ENCODE peak calls at places on chromosomes 13 and 19, in five cellular contexts. B is fibroblast of lung; A is fibroblast of pulmonary artery; R is mucosa of descending colon; M is activated CD8-positive, alpha-beta T cell treated with anti-CD3 and anti-CD28 coated beads for 36 hours. U is an unnamed sample.

GRCh38 chr13:23794267-23795161 is 94.7 kb downstream of the MIPEP start:
- DNase-seq in B (peak), A (peak), R (no peak), M (no peak), U (no peak)

GRCh38 chr13:110317496-110318195 is 10.6 kb downstream of the COL4A2 start:
- DNase-seq in B (no peak), A (no peak), R (no peak), M (no peak), U (no peak)

GRCh38 chr19:4577020-4577782 is 17.7 kb upstream of the SEMA6B start:
- DNase-seq in B (no peak), A (peak), R (no peak), M (no peak), U (no peak)

GRCh38 chr13:43487459-43487858 is 299.3 kb downstream of the ENOX1 start:
- DNase-seq in B (no peak), A (no peak), R (no peak), M (no peak), U (no peak)

GRCh38 chr19:17871878-17872250 is at the start of gene SLC5A5:
- DNase-seq in B (no peak), A (no peak), R (no peak), M (peak), U (no peak)

GRCh38 chr19:2603320-2603719 is 99.2 kb downstream of the GNG7 start:
- DNase-seq in B (peak), A (peak), R (no peak), M (no peak), U (no peak)

GRCh38 chr13:20193142-20193923 is 595 bp upstream of the GJB2 start:
- DNase-seq in B (no peak), A (no peak), R (peak), M (no peak), U (no peak)

GRCh38 chr19:13633109-13633508 is 126.8 kb upstream of the CACNA1A start:
- DNase-seq in B (peak), A (no peak), R (peak), M (no peak), U (peak)

GRCh38 chr13:102970542-102970941 is 95.7 kb downstream of the SLC10A2 start:
- DNase-seq in B (no peak), A (no peak), R (no peak), M (no peak), U (peak)

GRCh38 chr13:101835920-101836319 is 383.4 kb downstream of the ITGBL1 start:
- DNase-seq in B (no peak), A (no peak), R (no peak), M (no peak), U (no peak)

GRCh38 chr13:80376554-80376953 is 35.6 kb upstream of the SPRY2 start:
- DNase-seq in B (no peak), A (no peak), R (no peak), M (no peak), U (no peak)

GRCh38 chr19:1483979-1484428 is 5.0 kb upstream of the C19orf25 start:
- DNase-seq in B (no peak), A (no peak), R (no peak), M (no peak), U (no peak)

GRCh38 chr19:16604615-16605014 is 23.4 kb downstream of the MED26 start:
- DNase-seq in B (no peak), A (no peak), R (no peak), M (no peak), U (no peak)

GRCh38 chr13:47708386-47708785 is 292.7 kb downstream of the SUCLA2 start:
- DNase-seq in B (peak), A (peak), R (no peak), M (no peak), U (no peak)

GRCh38 chr19:45597425-45598111 is 4.4 kb downstream of the GPR4 start:
- DNase-seq in B (no peak), A (no peak), R (no peak), M (no peak), U (no peak)

GRCh38 chr13:48876289-48876688 is 99.4 kb upstream of the FNDC3A start:
- DNase-seq in B (no peak), A (no peak), R (no peak), M (no peak), U (no peak)

GRCh38 chr13:36395280-36395679 is 37.0 kb upstream of the CCNA1 start:
- DNase-seq in B (peak), A (peak), R (no peak), M (no peak), U (no peak)

GRCh38 chr13:73496711-73497110 is 437.9 kb downstream of the KLF5 start:
- DNase-seq in B (no peak), A (no peak), R (no peak), M (no peak), U (no peak)

GRCh38 chr13:33611016-33611805 is 206.7 kb upstream of the RFC3 start:
- DNase-seq in B (peak), A (peak), R (peak), M (no peak), U (peak)

GRCh38 chr19:33740811-33741396 is 55.8 kb upstream of the KCTD15 start:
- DNase-seq in B (peak), A (peak), R (peak), M (peak), U (peak)

GRCh38 chr19:3670258-3670795 is 29.9 kb downstream of the PIP5K1C start:
- DNase-seq in B (peak), A (peak), R (peak), M (peak), U (no peak)

GRCh38 chr13:76632388-76633044 is 253.7 kb downstream of the KCTD12 start:
- DNase-seq in B (no peak), A (peak), R (no peak), M (peak), U (no peak)

GRCh38 chr19:15098505-15098904 is 8.7 kb upstream of the SYDE1 start:
- DNase-seq in B (no peak), A (no peak), R (no peak), M (no peak), U (no peak)

GRCh38 chr13:104593693-104594092 is 1527.5 kb upstream of the SLC10A2 start:
- DNase-seq in B (no peak), A (no peak), R (peak), M (no peak), U (peak)

GRCh38 chr19:38685666-38686529 is 38.4 kb downstream of the ACTN4 start:
- DNase-seq in B (peak), A (peak), R (no peak), M (peak), U (peak)

GRCh38 chr19:57802269-57802668 is 12.4 kb downstream of the ZNF552 start:
- DNase-seq in B (no peak), A (no peak), R (no peak), M (no peak), U (no peak)

GRCh38 chr13:113917096-113917495 is 53.2 kb upstream of the GAS6 start:
- DNase-seq in B (no peak), A (no peak), R (no peak), M (no peak), U (no peak)

GRCh38 chr19:39193785-39194184 is 3.0 kb upstream of the NCCRP1 start:
- DNase-seq in B (no peak), A (peak), R (no peak), M (no peak), U (peak)